ENCODE peak calls at places on chromosomes 4 and X, in eight cellular contexts. One of them, this sample, is unnamed.

GRCh38 chrX:151386838-151387459 is 10.1 kb upstream of the VMA21 start:
- DNase-seq in endothelial cell of umbilical vein: no peak
- DNase-seq in neural crest cell: no peak
- DNase-seq in Calu3: no peak
- DNase-seq in IMR-90: peak
- DNase-seq in omental fat pad: no peak
- DNase-seq in brain microvascular endothelial cell: no peak
- DNase-seq in GM13976: no peak
- DNase-seq in this sample: no peak

GRCh38 chrX:120769576-120770341 is 105.9 kb downstream of the CT47B1 start:
- DNase-seq in omental fat pad: no peak
- DNase-seq in endothelial cell of umbilical vein: peak
- DNase-seq in GM13976: peak
- DNase-seq in IMR-90: peak
- DNase-seq in Calu3: peak
- DNase-seq in brain microvascular endothelial cell: peak
- DNase-seq in neural crest cell: no peak
- DNase-seq in this sample: no peak

GRCh38 chr4:82380344-82380743 is 6.6 kb upstream of the HNRNPD start:
- DNase-seq in endothelial cell of umbilical vein: no peak
- DNase-seq in omental fat pad: no peak
- DNase-seq in Calu3: peak
- DNase-seq in brain microvascular endothelial cell: no peak
- DNase-seq in neural crest cell: no peak
- DNase-seq in IMR-90: no peak
- DNase-seq in GM13976: no peak
- DNase-seq in this sample: no peak

GRCh38 chrX:8504451-8504850 is 39.8 kb downstream of the VCX3B start:
- DNase-seq in IMR-90: peak
- DNase-seq in endothelial cell of umbilical vein: no peak
- DNase-seq in omental fat pad: no peak
- DNase-seq in neural crest cell: no peak
- DNase-seq in GM13976: no peak
- DNase-seq in brain microvascular endothelial cell: peak
- DNase-seq in Calu3: no peak
- DNase-seq in this sample: no peak

GRCh38 chr4:41069268-41069667 is 145.1 kb downstream of the APBB2 start:
- DNase-seq in neural crest cell: no peak
- DNase-seq in brain microvascular endothelial cell: no peak
- DNase-seq in Calu3: no peak
- DNase-seq in omental fat pad: no peak
- DNase-seq in endothelial cell of umbilical vein: no peak
- DNase-seq in IMR-90: peak
- DNase-seq in GM13976: no peak
- DNase-seq in this sample: no peak

GRCh38 chr4:66606908-66607307 is 936.6 kb upstream of the EPHA5 start:
- DNase-seq in brain microvascular endothelial cell: no peak
- DNase-seq in IMR-90: no peak
- DNase-seq in GM13976: no peak
- DNase-seq in endothelial cell of umbilical vein: no peak
- DNase-seq in Calu3: no peak
- DNase-seq in neural crest cell: no peak
- DNase-seq in omental fat pad: no peak
- DNase-seq in this sample: no peak

GRCh38 chrX:49041683-49042529 is 1.3 kb downstream of the TFE3 start:
- DNase-seq in brain microvascular endothelial cell: peak
- DNase-seq in neural crest cell: no peak
- DNase-seq in omental fat pad: no peak
- DNase-seq in endothelial cell of umbilical vein: peak
- DNase-seq in GM13976: no peak
- DNase-seq in Calu3: no peak
- DNase-seq in IMR-90: peak
- DNase-seq in this sample: no peak

GRCh38 chr4:119493419-119493818 is 135.2 kb downstream of the PDE5A start:
- DNase-seq in Calu3: no peak
- DNase-seq in GM13976: no peak
- DNase-seq in omental fat pad: no peak
- DNase-seq in brain microvascular endothelial cell: no peak
- DNase-seq in IMR-90: no peak
- DNase-seq in neural crest cell: no peak
- DNase-seq in endothelial cell of umbilical vein: no peak
- DNase-seq in this sample: no peak

DNA sequence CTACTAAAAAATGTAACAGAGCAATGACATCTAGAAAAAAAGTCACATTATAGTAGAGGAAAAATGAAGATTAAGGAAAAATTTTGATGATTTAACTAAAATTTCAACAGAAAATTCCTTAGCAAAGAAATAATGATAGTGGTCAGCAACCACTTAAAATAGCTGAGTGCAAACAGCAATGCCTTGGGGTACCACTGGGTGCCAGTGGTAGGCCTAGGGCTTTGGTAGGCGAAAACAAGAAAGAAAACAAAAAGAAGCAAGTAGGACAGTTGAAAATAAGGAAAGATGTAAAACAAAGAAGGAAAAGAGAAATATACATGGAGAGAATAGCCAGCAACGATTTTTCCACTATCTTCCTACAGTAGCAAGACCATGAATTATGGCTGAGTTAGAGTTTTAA is 313.5 kb upstream of the IRS4 start:
- DNase-seq in brain microvascular endothelial cell: no peak
- DNase-seq in endothelial cell of umbilical vein: no peak
- DNase-seq in neural crest cell: no peak
- DNase-seq in GM13976: no peak
- DNase-seq in omental fat pad: no peak
- DNase-seq in Calu3: peak
- DNase-seq in IMR-90: no peak
- DNase-seq in this sample: no peak
- TF ChIP-seq CTCF in brain microvascular endothelial cell: peak
- TF ChIP-seq CTCF in endothelial cell of umbilical vein: no peak
- TF ChIP-seq CTCF in neural crest cell: peak
- TF ChIP-seq CTCF in GM13976: no peak
- TF ChIP-seq CTCF in omental fat pad: no peak
- TF ChIP-seq CTCF in Calu3: no peak
- TF ChIP-seq CTCF in IMR-90: no peak
- TF ChIP-seq CTCF in this sample: peak

DNA sequence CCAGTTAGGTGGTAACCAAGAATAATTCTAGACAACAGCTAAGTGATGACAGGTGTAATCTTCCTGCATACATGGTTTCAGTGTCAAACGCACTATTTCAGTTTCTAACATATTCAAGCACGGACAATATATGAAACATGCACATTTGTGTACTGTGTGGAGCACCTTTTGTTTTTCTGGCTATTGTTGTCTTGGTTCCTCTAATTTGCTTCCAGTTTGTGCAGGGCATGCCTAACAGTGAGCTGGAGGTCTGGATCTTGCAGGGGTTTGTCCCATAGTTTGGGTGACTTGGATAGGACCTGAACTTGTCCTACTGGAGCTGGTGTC is 70.5 kb upstream of the TBC1D9 start:
- DNase-seq in IMR-90: no peak
- DNase-seq in GM13976: no peak
- DNase-seq in brain microvascular endothelial cell: no peak
- DNase-seq in omental fat pad: no peak
- DNase-seq in neural crest cell: no peak
- DNase-seq in Calu3: no peak
- DNase-seq in endothelial cell of umbilical vein: no peak
- DNase-seq in this sample: no peak
- TF ChIP-seq CTCF in IMR-90: no peak
- TF ChIP-seq CTCF in GM13976: no peak
- TF ChIP-seq CTCF in brain microvascular endothelial cell: no peak
- TF ChIP-seq CTCF in omental fat pad: no peak
- TF ChIP-seq CTCF in neural crest cell: no peak
- TF ChIP-seq CTCF in Calu3: no peak
- TF ChIP-seq CTCF in endothelial cell of umbilical vein: no peak
- TF ChIP-seq CTCF in this sample: no peak

DNA sequence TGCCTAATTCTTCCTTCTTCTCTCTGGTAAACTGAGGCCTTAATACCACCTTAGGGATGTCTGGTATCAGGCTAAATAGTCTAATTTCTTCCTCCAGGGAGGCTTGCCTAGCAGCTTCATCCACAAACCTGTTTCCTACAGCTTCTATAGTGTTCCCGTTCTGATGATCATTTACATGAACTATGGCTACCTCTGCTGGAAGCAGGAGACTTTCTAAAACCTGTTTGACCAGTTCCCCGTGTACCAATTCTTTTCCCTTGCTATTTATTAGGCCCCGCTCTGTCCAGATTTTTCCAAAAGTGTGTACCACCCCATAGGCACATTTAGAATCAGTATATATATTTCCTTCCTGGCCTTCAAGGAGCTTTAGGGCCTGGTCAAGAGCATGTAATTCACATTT is 5.8 kb upstream of the USP38 start:
- DNase-seq in GM13976: no peak
- DNase-seq in Calu3: peak
- DNase-seq in brain microvascular endothelial cell: no peak
- DNase-seq in omental fat pad: no peak
- DNase-seq in neural crest cell: no peak
- DNase-seq in IMR-90: no peak
- DNase-seq in endothelial cell of umbilical vein: no peak
- DNase-seq in this sample: no peak
- TF ChIP-seq CTCF in GM13976: no peak
- TF ChIP-seq CTCF in Calu3: no peak
- TF ChIP-seq CTCF in brain microvascular endothelial cell: no peak
- TF ChIP-seq CTCF in omental fat pad: no peak
- TF ChIP-seq CTCF in neural crest cell: no peak
- TF ChIP-seq CTCF in IMR-90: no peak
- TF ChIP-seq CTCF in endothelial cell of umbilical vein: no peak
- TF ChIP-seq CTCF in this sample: no peak

GRCh38 chr4:14743172-14743571 is 259.1 kb upstream of the CPEB2 start:
- DNase-seq in GM13976: no peak
- DNase-seq in neural crest cell: no peak
- DNase-seq in IMR-90: no peak
- DNase-seq in endothelial cell of umbilical vein: no peak
- DNase-seq in brain microvascular endothelial cell: peak
- DNase-seq in omental fat pad: no peak
- DNase-seq in Calu3: no peak
- DNase-seq in this sample: no peak
- TF ChIP-seq CTCF in GM13976: no peak
- TF ChIP-seq CTCF in neural crest cell: no peak
- TF ChIP-seq CTCF in IMR-90: no peak
- TF ChIP-seq CTCF in endothelial cell of umbilical vein: no peak
- TF ChIP-seq CTCF in brain microvascular endothelial cell: no peak
- TF ChIP-seq CTCF in omental fat pad: no peak
- TF ChIP-seq CTCF in Calu3: no peak
- TF ChIP-seq CTCF in this sample: no peak

GRCh38 chr4:120920666-120921065 is 1.9 kb downstream of the PRDM5 start:
- DNase-seq in Calu3: no peak
- DNase-seq in GM13976: no peak
- DNase-seq in IMR-90: no peak
- DNase-seq in brain microvascular endothelial cell: no peak
- DNase-seq in neural crest cell: no peak
- DNase-seq in endothelial cell of umbilical vein: no peak
- DNase-seq in omental fat pad: no peak
- DNase-seq in this sample: no peak

GRCh38 chr4:120918092-120918491 is 4.4 kb downstream of the PRDM5 start:
- DNase-seq in brain microvascular endothelial cell: no peak
- DNase-seq in neural crest cell: no peak
- DNase-seq in endothelial cell of umbilical vein: peak
- DNase-seq in Calu3: no peak
- DNase-seq in omental fat pad: no peak
- DNase-seq in IMR-90: no peak
- DNase-seq in GM13976: no peak
- DNase-seq in this sample: no peak

GRCh38 chr4:120918788-120919187 is 3.7 kb downstream of the PRDM5 start:
- DNase-seq in brain microvascular endothelial cell: no peak
- DNase-seq in GM13976: no peak
- DNase-seq in Calu3: no peak
- DNase-seq in omental fat pad: no peak
- DNase-seq in endothelial cell of umbilical vein: no peak
- DNase-seq in IMR-90: peak
- DNase-seq in neural crest cell: no peak
- DNase-seq in this sample: no peak

GRCh38 chr4:120921456-120922389 is 803 bp downstream of the PRDM5 start:
- DNase-seq in endothelial cell of umbilical vein: peak
- DNase-seq in GM13976: no peak
- DNase-seq in neural crest cell: peak
- DNase-seq in Calu3: peak
- DNase-seq in omental fat pad: peak
- DNase-seq in IMR-90: peak
- DNase-seq in brain microvascular endothelial cell: peak
- DNase-seq in this sample: peak

GRCh38 chr4:120919358-120919757 is 3.2 kb downstream of the PRDM5 start:
- DNase-seq in Calu3: no peak
- DNase-seq in brain microvascular endothelial cell: no peak
- DNase-seq in omental fat pad: no peak
- DNase-seq in GM13976: no peak
- DNase-seq in endothelial cell of umbilical vein: no peak
- DNase-seq in neural crest cell: no peak
- DNase-seq in IMR-90: no peak
- DNase-seq in this sample: no peak
- TF ChIP-seq CTCF in Calu3: no peak
- TF ChIP-seq CTCF in brain microvascular endothelial cell: peak
- TF ChIP-seq CTCF in omental fat pad: no peak
- TF ChIP-seq CTCF in GM13976: no peak
- TF ChIP-seq CTCF in endothelial cell of umbilical vein: no peak
- TF ChIP-seq CTCF in neural crest cell: peak
- TF ChIP-seq CTCF in IMR-90: peak
- TF ChIP-seq CTCF in this sample: no peak